ENCODE peak calls at places on chromosomes 12 and 14, in four cellular contexts. H is A673, D is kidney, J is Peyer's patch. Z is an unnamed sample.

GRCh38 chr12:90899456-90900182 is 55.4 kb downstream of the CCER1 start:
- DNase-seq in J (no peak), D (no peak), H (no peak), Z (no peak)

GRCh38 chr14:69685217-69685616 is 73.8 kb downstream of the SUSD6 start:
- DNase-seq in D (no peak), H (no peak), J (no peak), Z (no peak)

GRCh38 chr14:21486640-21487087 is 9.7 kb downstream of the TOX4 start:
- DNase-seq in J (no peak), H (no peak), D (no peak), Z (no peak)

GRCh38 chr12:75684678-75685620 is 173.5 kb upstream of the KRR1 start:
- DNase-seq in D (no peak), J (no peak), H (no peak), Z (no peak)

GRCh38 chr12:124487065-124487833 is 80.2 kb downstream of the NCOR2 start:
- DNase-seq in J (no peak), D (peak; percentile 80), H (no peak), Z (no peak)

GRCh38 chr14:23729720-23730387 is 93.7 kb downstream of the DHRS2 start:
- DNase-seq in J (no peak), H (no peak), D (no peak), Z (no peak)

GRCh38 chr14:28297559-28297958 is 469.0 kb upstream of the FOXG1 start:
- DNase-seq in H (no peak), D (no peak), J (no peak), Z (no peak)

GRCh38 chr12:103043531-103044445 is 86.3 kb downstream of the ASCL1 start:
- DNase-seq in J (no peak), H (no peak), D (no peak), Z (no peak)

GRCh38 chr14:73913256-73913655 is 26.6 kb downstream of the ZNF410 start:
- DNase-seq in D (no peak), H (no peak), J (no peak), Z (no peak)

GRCh38 chr14:105330491-105330895 is 15.9 kb downstream of the PACS2 start:
- DNase-seq in D (peak; percentile 82), J (no peak), H (peak; percentile 59), Z (no peak)

GRCh38 chr12:103791350-103791920 is 49.6 kb downstream of the NT5DC3 start:
- DNase-seq in D (no peak), H (no peak), J (no peak), Z (no peak)

GRCh38 chr14:104515059-104515810 is 64.3 kb upstream of the C14orf180 start:
- DNase-seq in H (no peak), D (no peak), J (no peak), Z (no peak)

GRCh38 chr14:58641509-58641908 is 3.7 kb downstream of the DACT1 start:
- DNase-seq in D (no peak), H (no peak), J (no peak), Z (no peak)

GRCh38 chr12:80195143-80195726 is 95.9 kb downstream of the OTOGL start:
- DNase-seq in H (peak; percentile 76), J (no peak), D (no peak), Z (no peak)

GRCh38 chr12:54018608-54018984 is 9.6 kb upstream of the HOXC6 start:
- DNase-seq in J (no peak), D (peak; percentile 89), H (peak; percentile 80), Z (no peak)

GRCh38 chr12:14937689-14938088 is 648 bp downstream of the ERP27 start:
- DNase-seq in J (no peak), H (no peak), D (no peak), Z (no peak)

GRCh38 chr12:123958462-123958861 is 14.2 kb downstream of the CCDC92 start:
- DNase-seq in J (no peak), D (peak; percentile 20), H (no peak), Z (no peak)

GRCh38 chr12:80045594-80045993 is 53.7 kb upstream of the OTOGL start:
- DNase-seq in J (no peak), D (no peak), H (peak; percentile 21), Z (no peak)

GRCh38 chr12:9634177-9634803 is 26.6 kb upstream of the KLRB1 start:
- DNase-seq in J (peak; percentile 85), H (peak; percentile 52), D (no peak), Z (peak; percentile 65)

GRCh38 chr12:50325890-50326391 is 42.6 kb upstream of the LIMA1 start:
- DNase-seq in D (no peak), J (no peak), H (no peak), Z (no peak)

GRCh38 chr14:99351166-99352007 is 79.4 kb upstream of the BCL11B start:
- DNase-seq in H (no peak), J (no peak), D (no peak), Z (no peak)

GRCh38 chr12:13959131-13959734 is 22.2 kb downstream of the GRIN2B start:
- DNase-seq in H (no peak), J (no peak), D (peak; percentile 64), Z (no peak)

GRCh38 chr12:131097247-131098177 is 143.8 kb downstream of the ADGRD1 start:
- DNase-seq in J (no peak), D (peak; percentile 66), H (no peak), Z (no peak)

GRCh38 chr12:107400686-107401447 is 284.7 kb upstream of the PWP1 start:
- DNase-seq in H (peak; percentile 85), D (no peak), J (no peak), Z (no peak)

GRCh38 chr12:109761631-109761950 is 48.0 kb downstream of the FAM222A start:
- DNase-seq in J (no peak), D (peak; percentile 32), H (no peak), Z (no peak)

GRCh38 chr12:54526800-54527630 is 22.4 kb upstream of the PDE1B start:
- DNase-seq in H (peak; percentile 72), D (no peak), J (no peak), Z (no peak)

GRCh38 chr12:127262658-127263057 is 1004.3 kb upstream of the TMEM132C start:
- DNase-seq in D (no peak), H (no peak), J (no peak), Z (no peak)

GRCh38 chr14:71290960-71291466 is 383.8 kb downstream of the PCNX1 start:
- DNase-seq in H (peak; percentile 48), D (no peak), J (no peak), Z (no peak)

GRCh38 chr12:91422811-91423210 is 240.2 kb upstream of the DCN start:
- DNase-seq in J (no peak), D (no peak), H (no peak), Z (no peak)

GRCh38 chr14:71163842-71164500 is 256.7 kb downstream of the PCNX1 start:
- DNase-seq in H (no peak), J (no peak), D (no peak), Z (no peak)

GRCh38 chr12:119780786-119781434 is 96.2 kb downstream of the CIT start:
- DNase-seq in D (no peak), H (peak; percentile 33), J (no peak), Z (no peak)

GRCh38 chr12:89861086-89861485 is 152.4 kb upstream of the ATP2B1 start:
- DNase-seq in J (no peak), H (no peak), D (no peak), Z (no peak)

GRCh38 chr12:89864419-89864818 is 155.8 kb upstream of the ATP2B1 start:
- DNase-seq in D (no peak), H (no peak), J (no peak), Z (no peak)

GRCh38 chr12:89863968-89864367 is 155.3 kb upstream of the ATP2B1 start:
- DNase-seq in D (no peak), J (no peak), H (peak; percentile 47), Z (no peak)

GRCh38 chr12:89862511-89863331 is 154.1 kb upstream of the ATP2B1 start:
- DNase-seq in H (no peak), J (peak; percentile 70), D (no peak), Z (peak; percentile 45)

GRCh38 chr12:89863332-89863938 is 154.8 kb upstream of the ATP2B1 start:
- DNase-seq in J (peak; percentile 50), D (no peak), H (peak; percentile 10), Z (peak; percentile 33)
- H3K4me1 ChIP-seq in J (no peaks in the 10 kb centered on the region), D (no peaks in the 10 kb centered on the region), H (peaks cover 7% of the 10 kb centered on the region), Z (peaks cover 37% of the 10 kb centered on the region)

GRCh38 chr14:50812180-50812579 is 18.8 kb downstream of the NIN start:
- DNase-seq in H (no peak), J (no peak), D (no peak), Z (no peak)

GRCh38 chr14:50813544-50813863 is 17.5 kb downstream of the NIN start:
- DNase-seq in D (no peak), H (no peak), J (no peak), Z (no peak)

GRCh38 chr14:50814161-50814560 is 16.8 kb downstream of the NIN start:
- DNase-seq in D (no peak), H (no peak), J (no peak), Z (no peak)

GRCh38 chr14:50816419-50817047 is 14.4 kb downstream of the NIN start:
- DNase-seq in D (no peak), H (peak; percentile 24), J (no peak), Z (no peak)

DNA sequence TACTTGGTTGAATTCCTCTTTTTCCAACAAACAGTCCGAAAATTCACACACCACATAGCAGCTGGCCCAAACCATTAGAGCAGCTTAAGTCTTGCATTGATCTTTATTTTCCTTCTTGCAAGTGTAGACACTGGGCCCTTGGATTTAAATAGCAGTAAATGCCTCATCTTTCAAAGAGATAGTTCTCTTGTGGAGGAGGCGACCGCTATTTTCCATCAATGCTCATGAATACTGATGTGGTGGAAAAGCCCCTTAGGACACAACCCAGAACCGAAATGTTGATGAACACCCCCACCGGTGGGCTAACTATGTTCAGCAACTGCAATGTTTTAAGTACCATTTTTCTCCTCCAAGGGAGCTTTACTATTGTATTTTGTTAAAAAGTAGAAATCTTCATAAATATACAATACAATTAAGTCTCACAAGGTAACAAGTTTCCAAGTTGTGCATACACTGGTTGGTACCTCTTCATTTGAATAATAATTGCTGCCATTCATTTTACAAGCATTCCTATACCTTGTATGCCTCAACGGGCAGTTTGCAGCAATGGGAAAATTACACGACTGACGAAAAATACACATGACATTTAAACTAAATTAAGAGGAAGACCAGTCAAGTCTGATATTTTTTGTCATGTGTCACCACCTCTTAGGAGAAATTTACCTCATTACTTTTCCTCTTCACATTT is 18.0 kb downstream of the NIN start:
- DNase-seq in H (no peak), D (no peak), J (no peak), Z (no peak)
- H3K27ac ChIP-seq in H (no peak overlapping the region), D (no peak overlapping the region), J (no peak overlapping the region), Z (peak overlapping the region; percentile 37)

DNA sequence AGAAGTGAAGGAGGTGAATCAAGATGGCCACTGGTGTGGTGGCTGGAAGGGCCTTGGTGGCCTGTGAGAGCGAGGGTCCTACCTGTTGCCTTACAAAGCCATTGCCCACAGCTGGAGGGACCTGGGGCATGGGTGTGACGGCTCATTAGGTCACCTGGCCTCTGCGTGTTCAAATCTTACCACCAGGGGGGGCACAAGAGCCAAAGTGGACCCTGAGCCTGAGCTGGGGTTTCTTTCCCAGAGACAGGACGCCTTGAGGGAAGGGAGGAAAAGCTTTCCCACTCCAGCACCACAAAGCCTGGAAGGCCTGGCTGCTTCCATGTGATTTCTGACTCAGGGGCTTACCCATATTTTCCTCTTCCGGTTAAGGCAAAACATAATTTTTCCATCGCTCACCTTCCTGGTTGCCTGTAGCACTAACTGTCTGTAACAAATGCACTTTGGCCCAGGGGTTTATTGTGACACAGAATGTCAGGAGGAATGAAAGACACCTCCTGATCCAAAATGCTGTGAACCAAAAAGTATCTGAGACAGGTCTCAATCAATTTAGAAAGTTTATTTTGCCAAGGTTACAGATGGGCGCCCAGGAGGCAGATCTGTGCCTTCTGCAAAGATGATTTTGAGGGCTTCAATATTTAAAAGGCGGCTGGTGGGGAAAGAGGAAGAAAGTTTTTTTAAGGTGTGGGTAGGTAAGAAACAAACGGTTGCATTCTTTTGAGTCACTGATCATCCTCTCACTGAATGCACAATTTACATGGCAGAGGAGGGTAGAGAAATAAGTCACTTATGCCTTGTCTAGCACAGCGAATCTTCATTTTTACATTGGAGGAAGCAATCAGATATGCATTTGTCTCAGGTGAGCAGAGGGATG is 4.3 kb upstream of the CD9 start:
- DNase-seq in D (peak; percentile 89), H (peak; percentile 78), J (peak; percentile 76), Z (peak; percentile 61)
- H3K4me3 ChIP-seq in D (no peak overlapping the region), H (no peak overlapping the region), J (no peak overlapping the region), Z (no peak overlapping the region)

GRCh38 chr14:55645845-55646832 is 66.1 kb downstream of the KTN1 start:
- DNase-seq in D (no peak), H (no peak), J (no peak), Z (no peak)
- H3K4me1 ChIP-seq in D (no peaks in the 10 kb centered on the region), H (peaks cover 5% of the 10 kb centered on the region), J (no peaks in the 10 kb centered on the region), Z (no peaks in the 10 kb centered on the region)